ENCODE peak calls at places on chromosome 6, in seven cellular contexts. D, Y, Q, U, K, N and X are unnamed samples.

GRCh38 chr6:30198166-30199084 is 14.8 kb downstream of the TRIM26 start:
- DNase-seq in U (no peak), Q (no peak), D (no peak), Y (peak; percentile 22), K (no peak), N (no peak), X (no peak)

GRCh38 chr6:161023316-161023715 is 31.7 kb downstream of the MAP3K4 start:
- DNase-seq in D (no peak), N (no peak), K (no peak), Q (no peak), U (no peak), Y (no peak), X (no peak)

GRCh38 chr6:30740993-30741784 is 1.3 kb downstream of the FLOT1 start:
- DNase-seq in K (no peak), U (no peak), D (no peak), Y (no peak), Q (no peak), N (no peak), X (no peak)

GRCh38 chr6:137811912-137812553 is 55.0 kb upstream of the TNFAIP3 start:
- DNase-seq in D (no peak), U (no peak), Q (no peak), Y (no peak), K (no peak), N (no peak), X (no peak)

GRCh38 chr6:81625216-81625615 is 127.3 kb downstream of the TENT5A start:
- DNase-seq in K (no peak), N (no peak), Q (no peak), D (no peak), U (no peak), Y (no peak), X (no peak)

GRCh38 chr6:24666616-24667377 is at the start of the genes ACOT13 and TDP2:
- DNase-seq in D (peak; percentile 96), Y (peak; percentile 96), N (peak; percentile 90), Q (peak; percentile 89), U (peak; percentile 98), K (peak; percentile 95), X (peak; percentile 97)

GRCh38 chr6:130834482-130835251 is 7.5 kb downstream of the SMLR1 start:
- DNase-seq in N (no peak), Q (no peak), U (no peak), K (no peak), Y (no peak), D (no peak), X (no peak)

GRCh38 chr6:89297695-89298351 is 17.3 kb downstream of the GABRR2 start:
- DNase-seq in N (peak; percentile 77), D (peak; percentile 52), Q (peak; percentile 76), U (peak; percentile 61), K (peak; percentile 46), Y (peak; percentile 55), X (no peak)

GRCh38 chr6:11323666-11324452 is 91.4 kb upstream of the NEDD9 start:
- DNase-seq in D (no peak), Y (peak; percentile 58), K (no peak), N (no peak), U (no peak), Q (no peak), X (no peak)

GRCh38 chr6:33599413-33599911 is 19.4 kb upstream of the BAK1 start:
- DNase-seq in K (no peak), Q (no peak), D (no peak), U (no peak), Y (no peak), N (peak; percentile 77), X (no peak)

GRCh38 chr6:20205722-20206154 is 6.5 kb downstream of the MBOAT1 start:
- DNase-seq in N (no peak), Y (peak; percentile 13), Q (no peak), U (no peak), D (no peak), K (no peak), X (no peak)

GRCh38 chr6:147961473-147962141 is 381.0 kb upstream of the SASH1 start:
- DNase-seq in K (no peak), U (no peak), Y (no peak), D (no peak), Q (no peak), N (no peak), X (no peak)

GRCh38 chr6:125444234-125444949 is 142.6 kb upstream of the HDDC2 start:
- DNase-seq in D (peak; percentile 10), Q (peak; percentile 4), K (no peak), Y (peak; percentile 54), U (no peak), N (no peak), X (peak; percentile 87)

GRCh38 chr6:81929828-81930227 is 177.3 kb upstream of the TENT5A start:
- DNase-seq in U (no peak), K (no peak), D (no peak), Y (no peak), Q (no peak), N (no peak), X (no peak)

GRCh38 chr6:33384581-33385020 is 7.0 kb upstream of the KIFC1 start:
- DNase-seq in Q (no peak), N (no peak), K (no peak), Y (no peak), U (no peak), D (no peak), X (no peak)

GRCh38 chr6:170522565-170523183 is 30.4 kb downstream of the PSMB1 start:
- DNase-seq in Q (no peak), D (no peak), U (no peak), K (no peak), N (no peak), Y (no peak), X (no peak)

GRCh38 chr6:90294614-90294988 is 2.0 kb downstream of the BACH2 start:
- DNase-seq in U (peak; percentile 58), N (no peak), Y (no peak), D (no peak), Q (peak; percentile 25), K (peak; percentile 42), X (no peak)

GRCh38 chr6:84269947-84270733 is 42.7 kb upstream of the CEP162 start:
- DNase-seq in D (no peak), Y (no peak), K (no peak), Q (no peak), N (no peak), U (no peak), X (no peak)

GRCh38 chr6:78947529-78947928 is 80.2 kb downstream of the IRAK1BP1 start:
- DNase-seq in N (no peak), Q (no peak), U (no peak), Y (no peak), D (no peak), K (no peak), X (no peak)

GRCh38 chr6:82365011-82365751 is 1.6 kb downstream of the TPBG start:
- DNase-seq in Y (peak; percentile 2), K (no peak), Q (no peak), U (peak; percentile 8), N (no peak), D (peak; percentile 16), X (no peak)

GRCh38 chr6:63543982-63544381 is 28.3 kb upstream of the LOC128125822 start:
- DNase-seq in N (no peak), K (no peak), U (no peak), Q (no peak), Y (no peak), D (no peak), X (no peak)

GRCh38 chr6:47161176-47161687 is 119.1 kb upstream of the ADGRF1 start:
- DNase-seq in N (no peak), K (no peak), Y (peak; percentile 4), D (peak; percentile 36), Q (no peak), U (no peak), X (no peak)

GRCh38 chr6:157832250-157832967 is 9.4 kb downstream of the SNX9 start:
- DNase-seq in K (no peak), Y (no peak), U (no peak), D (no peak), N (no peak), Q (no peak), X (no peak)
- H3K27ac ChIP-seq in K (no peak overlapping the region), Y (no peak overlapping the region), U (no peak overlapping the region), D (no peak overlapping the region), N (peak overlapping the region; percentile 20), Q (no peak overlapping the region), X (no peak overlapping the region)

DNA sequence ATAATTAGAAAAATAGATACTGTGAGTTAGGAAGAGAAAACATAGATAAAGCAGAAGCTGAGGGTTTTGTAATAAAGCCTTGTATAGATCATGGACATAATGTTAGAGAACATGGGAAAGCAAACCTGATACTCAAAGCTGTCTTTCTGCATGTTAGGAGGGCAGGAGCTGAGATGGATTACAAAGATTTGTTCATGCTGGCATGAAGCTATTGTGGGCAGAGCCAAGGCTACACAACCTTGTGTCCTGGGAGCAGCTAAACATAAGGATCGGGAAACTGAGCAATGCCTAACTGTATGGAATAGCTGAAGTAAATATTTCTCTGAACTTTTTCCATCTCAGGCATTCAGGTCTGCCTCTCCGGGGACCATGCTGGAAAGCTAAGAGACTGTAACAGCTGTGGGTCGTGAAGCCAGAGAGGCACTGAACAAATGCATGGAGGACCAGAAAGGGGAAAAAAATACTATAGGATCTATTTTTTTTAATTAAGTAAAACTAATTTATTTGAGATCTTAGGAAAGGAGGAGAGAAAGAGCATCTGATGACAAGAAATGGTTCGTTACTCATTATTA is 28.3 kb upstream of the CNKSR3 start:
- DNase-seq in K (no peak), N (no peak), U (no peak), D (no peak), Y (no peak), Q (no peak), X (no peak)
- H3K27ac ChIP-seq in K (no peak overlapping the region), N (no peak overlapping the region), U (no peak overlapping the region), D (no peak overlapping the region), Y (no peak overlapping the region), Q (no peak overlapping the region), X (no peak overlapping the region)

DNA sequence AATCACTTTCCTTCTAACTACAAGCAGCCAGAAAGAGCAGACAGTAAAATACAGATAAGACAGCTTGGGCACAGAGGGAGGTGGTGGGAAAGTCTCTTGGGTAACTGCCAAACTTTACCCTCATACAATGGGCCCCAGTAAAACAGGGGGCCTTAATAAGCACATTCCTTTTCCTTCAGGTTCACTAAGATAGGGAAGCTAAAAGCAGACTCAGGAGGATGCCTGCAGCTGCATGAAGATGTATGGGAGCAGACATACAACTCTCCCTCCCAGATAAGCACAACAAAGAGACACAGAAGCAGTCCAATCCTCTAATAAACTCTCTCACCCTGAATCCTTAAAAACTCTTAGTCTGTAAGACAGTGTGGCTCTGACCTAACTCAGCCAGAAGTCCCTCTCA is 48.9 kb downstream of the SIM1 start:
- DNase-seq in D (no peak), Y (no peak), N (no peak), U (no peak), Q (no peak), K (no peak), X (no peak)
- H3K27ac ChIP-seq in D (no peak overlapping the region), Y (no peak overlapping the region), N (no peak overlapping the region), U (no peak overlapping the region), Q (no peak overlapping the region), K (no peak overlapping the region), X (no peak overlapping the region)

GRCh38 chr6:149566372-149567193 is at the start of gene GINM1:
- DNase-seq in Q (no peak), D (peak; percentile 66), U (no peak), K (peak; percentile 21), N (peak; percentile 46), Y (peak; percentile 56), X (peak; percentile 75)

GRCh38 chr6:149565539-149566371 is 420 bp upstream of the GINM1 start:
- DNase-seq in K (peak; percentile 93), N (peak; percentile 89), U (peak; percentile 95), Y (peak; percentile 94), Q (peak; percentile 84), D (peak; percentile 97), X (peak; percentile 94)

GRCh38 chr6:149563928-149564325 is 2.2 kb upstream of the GINM1 start:
- DNase-seq in D (no peak), Q (no peak), U (no peak), K (no peak), Y (no peak), N (no peak), X (no peak)

GRCh38 chr6:149567846-149568585 is 1.8 kb downstream of the GINM1 start:
- DNase-seq in K (no peak), D (no peak), Q (no peak), U (no peak), Y (no peak), N (no peak), X (no peak)

GRCh38 chr6:149567194-149567586 is 1.0 kb downstream of the GINM1 start:
- DNase-seq in Q (no peak), N (no peak), K (no peak), D (no peak), Y (no peak), U (no peak), X (no peak)
- H3K27ac ChIP-seq in Q (peak overlapping the region; percentile 89), N (peak overlapping the region; percentile 97), K (no peak overlapping the region), D (peak overlapping the region; percentile 92), Y (peak overlapping the region; percentile 88), U (peak overlapping the region; percentile 83), X (peak overlapping the region; percentile 96)